ENCODE peak calls at places on chromosomes 2 and 18, in nine cellular contexts. F is HCT116, T is sigmoid colon, L is neural progenitor cell, G is thyroid gland, P is uterus, D is tibial nerve, W is HepG2, U is Peyer's patch. Z is an unnamed sample.

GRCh38 chr2:205975082-205975949 is 110.7 kb downstream of the INO80D start:
- DNase-seq in F (peak; percentile 26), T (no peak), L (no peak), G (no peak), P (no peak), D (no peak), W (peak; percentile 100), U (peak; percentile 70), Z (peak; percentile 64)

GRCh38 chr2:79101024-79101423 is 13.2 kb upstream of the REG1B start:
- DNase-seq in F (no peak), T (no peak), L (no peak), G (no peak), P (no peak), D (no peak), W (no peak), U (no peak), Z (no peak)

GRCh38 chr2:177171418-177171865 is 41.2 kb upstream of the HNRNPA3 start:
- DNase-seq in F (no peak), T (no peak), L (no peak), G (no peak), P (no peak), D (no peak), W (no peak), U (no peak), Z (peak; percentile 18)

GRCh38 chr18:74370163-74370562 is 54.5 kb downstream of the C18orf63 start:
- DNase-seq in F (no peak), T (no peak), L (no peak), G (no peak), P (no peak), D (no peak), W (no peak), U (peak; percentile 24), Z (no peak)

GRCh38 chr2:181152701-181153100 is 172.3 kb downstream of the UBE2E3 start:
- DNase-seq in F (no peak), T (no peak), L (no peak), G (no peak), P (no peak), D (no peak), W (no peak), U (no peak), Z (no peak)

GRCh38 chr18:80200171-80200931 is 47.0 kb downstream of the PARD6G start:
- DNase-seq in F (no peak), T (peak; percentile 52), L (peak; percentile 59), G (no peak), P (no peak), D (no peak), W (peak; percentile 80), U (no peak), Z (no peak)

GRCh38 chr2:215684448-215685217 is 248.8 kb upstream of the FN1 start:
- DNase-seq in F (no peak), T (no peak), L (no peak), G (no peak), P (no peak), D (no peak), W (peak; percentile 43), U (no peak), Z (no peak)

GRCh38 chr18:12278765-12279682 is 24.9 kb downstream of the CIDEA start:
- DNase-seq in F (no peak), T (peak; percentile 98), L (peak; percentile 87), G (peak; percentile 88), P (peak; percentile 91), D (peak; percentile 74), W (peak; percentile 74), U (peak; percentile 76), Z (peak; percentile 98)

GRCh38 chr2:20482711-20483110 is 35.8 kb downstream of the RHOB start:
- DNase-seq in F (no peak), T (no peak), L (no peak), G (no peak), P (no peak), D (no peak), W (no peak), U (no peak), Z (no peak)

GRCh38 chr18:58863539-58864145 is 1.0 kb upstream of the ZNF532 start:
- DNase-seq in F (no peak), T (peak; percentile 74), L (peak; percentile 87), G (peak; percentile 42), P (peak; percentile 50), D (no peak), W (no peak), U (peak; percentile 75), Z (peak; percentile 61)

GRCh38 chr2:180663016-180663471 is 317.4 kb upstream of the UBE2E3 start:
- DNase-seq in F (no peak), T (no peak), L (no peak), G (no peak), P (peak; percentile 14), D (no peak), W (no peak), U (no peak), Z (peak; percentile 34)

GRCh38 chr2:100365434-100365833 is 43.1 kb upstream of the LONRF2 start:
- DNase-seq in F (peak; percentile 86), T (no peak), L (no peak), G (no peak), P (peak; percentile 59), D (no peak), W (no peak), U (no peak), Z (no peak)

GRCh38 chr18:21100678-21101077 is 10.9 kb downstream of the ROCK1 start:
- DNase-seq in F (no peak), T (no peak), L (no peak), G (no peak), P (no peak), D (no peak), W (no peak), U (no peak), Z (no peak)

GRCh38 chr2:127217470-127218325 is 2.4 kb downstream of the CYP27C1 start:
- DNase-seq in F (peak; percentile 23), T (no peak), L (no peak), G (no peak), P (no peak), D (no peak), W (no peak), U (no peak), Z (no peak)
- H3K4me3 ChIP-seq in F (no peak overlapping the region), T (no peak overlapping the region), L (peak overlapping the region; percentile 100), G (no peak overlapping the region), P (no peak overlapping the region), D (no peak overlapping the region), W (no peak overlapping the region), U (no peak overlapping the region), Z (no peak overlapping the region)

DNA sequence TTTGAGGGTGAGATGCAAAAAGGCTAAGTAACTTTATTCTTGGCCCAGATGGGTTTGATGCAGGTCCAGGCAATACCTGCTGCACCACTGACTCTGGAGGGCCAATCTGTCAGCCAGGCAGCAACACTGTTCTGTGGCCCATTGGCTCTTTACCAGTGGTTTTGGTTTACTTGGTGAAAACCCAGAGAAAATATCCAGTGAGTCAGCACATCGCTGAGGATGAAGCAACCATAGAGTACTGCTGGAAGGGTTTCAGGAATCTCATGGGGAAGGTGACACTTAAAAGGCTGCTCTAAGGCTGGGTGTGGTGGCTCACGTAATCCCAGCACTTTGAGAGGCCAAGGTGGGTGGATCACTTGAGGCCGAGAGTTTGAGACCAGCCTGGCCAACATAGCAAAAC is 192.5 kb upstream of the FAM98A start:
- DNase-seq in F (no peak), T (no peak), L (no peak), G (no peak), P (no peak), D (no peak), W (no peak), U (no peak), Z (no peak)
- H3K4me1 ChIP-seq in F (no peaks in the 10 kb centered on the region), T (no peaks in the 10 kb centered on the region), L (no peaks in the 10 kb centered on the region), G (no peaks in the 10 kb centered on the region), P (no peaks in the 10 kb centered on the region), D (no peaks in the 10 kb centered on the region), W (no peaks in the 10 kb centered on the region), U (no peaks in the 10 kb centered on the region), Z (no peaks in the 10 kb centered on the region)

GRCh38 chr2:26400723-26401122 is 997 bp upstream of the DRC1 start:
- DNase-seq in F (no peak), T (no peak), L (no peak), G (no peak), P (no peak), D (no peak), W (no peak), U (no peak), Z (no peak)

GRCh38 chr2:26396734-26397298 is 4.9 kb upstream of the DRC1 start:
- DNase-seq in F (no peak), T (no peak), L (no peak), G (no peak), P (no peak), D (no peak), W (no peak), U (no peak), Z (no peak)

GRCh38 chr2:26394694-26395093 is 7.0 kb upstream of the DRC1 start:
- DNase-seq in F (no peak), T (no peak), L (no peak), G (no peak), P (no peak), D (no peak), W (no peak), U (no peak), Z (no peak)

GRCh38 chr2:26399781-26400376 is 1.8 kb upstream of the DRC1 start:
- DNase-seq in F (no peak), T (no peak), L (no peak), G (no peak), P (no peak), D (no peak), W (no peak), U (no peak), Z (no peak)

DNA sequence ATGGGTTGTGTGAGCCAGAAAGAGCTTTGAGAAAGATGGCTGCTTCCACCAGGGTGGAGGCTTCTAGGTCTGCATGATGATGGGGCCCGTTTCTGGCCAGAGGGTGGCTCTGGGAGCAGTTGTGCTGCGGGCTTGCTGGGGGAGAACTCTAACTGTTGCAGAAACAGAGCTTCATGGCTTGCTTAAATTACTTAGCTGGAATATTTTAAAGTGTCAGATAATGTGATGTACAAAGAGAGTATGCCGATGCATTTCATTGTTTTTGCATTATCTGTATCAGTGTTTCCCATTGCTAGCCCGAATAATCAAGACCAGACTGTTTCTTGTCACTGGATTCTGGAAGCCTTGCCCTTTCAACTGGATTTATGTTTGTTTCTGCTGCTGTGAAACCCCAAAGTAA is 6.3 kb upstream of the DRC1 start:
- DNase-seq in F (no peak), T (no peak), L (no peak), G (no peak), P (no peak), D (no peak), W (no peak), U (no peak), Z (no peak)
- TF ChIP-seq CTCF in F (no peak), T (no peak), L (no peak), G (no peak), P (no peak), D (no peak), W (no peak), U (no peak), Z (no peak)

DNA sequence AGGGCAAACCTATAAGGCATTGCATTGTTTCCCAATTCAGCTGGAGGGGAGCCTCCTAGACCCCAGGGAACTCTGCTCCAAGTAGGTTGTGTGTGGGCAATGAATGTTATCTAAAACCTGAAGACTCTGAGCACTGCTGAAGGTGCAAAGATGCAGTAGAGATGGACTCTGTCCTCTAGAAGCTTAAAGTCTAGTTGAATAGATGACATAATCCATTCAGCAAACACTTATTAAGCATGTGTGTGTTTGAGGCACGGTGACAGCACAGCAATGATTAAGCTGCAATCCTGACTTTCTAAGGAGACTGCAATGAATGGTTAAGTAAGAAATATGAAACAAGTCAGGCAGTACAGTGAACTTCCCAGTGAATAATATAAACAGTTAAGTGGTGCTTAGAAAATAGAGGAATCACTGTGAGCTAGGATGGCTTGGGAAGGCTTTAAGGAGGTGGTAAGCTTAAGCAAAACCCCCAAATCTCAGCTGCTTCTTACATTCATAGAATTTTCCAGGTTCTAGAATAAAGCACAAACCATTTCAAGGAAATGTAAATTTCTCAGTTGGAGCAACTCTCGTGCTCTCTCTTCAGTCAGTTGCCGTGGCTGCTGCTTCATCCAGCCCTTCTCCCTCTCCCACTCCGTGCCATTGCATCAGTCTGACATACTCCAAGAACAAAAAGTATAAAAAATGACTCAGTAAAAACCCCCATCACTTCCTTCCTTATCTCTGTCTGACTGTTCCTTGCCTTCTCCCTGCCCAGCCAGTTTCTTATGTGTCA is 19.1 kb downstream of the MXD1 start:
- DNase-seq in F (no peak), T (no peak), L (no peak), G (no peak), P (no peak), D (no peak), W (peak; percentile 85), U (no peak), Z (peak; percentile 95)
- H3K4me3 ChIP-seq in F (no peak overlapping the region), T (no peak overlapping the region), L (no peak overlapping the region), G (no peak overlapping the region), P (no peak overlapping the region), D (no peak overlapping the region), W (no peak overlapping the region), U (no peak overlapping the region), Z (no peak overlapping the region)